ENCODE peak calls at places on chromosomes 16 and 17, in ten cellular contexts. One of them, this sample, is unnamed.
A peak's percentile ranks its signal among the peaks of the same experiment; 100 is the strongest.

GRCh38 chr17:22286337-22287041 is 594.2 kb downstream of the KCNJ18 start:
- DNase-seq in H1: no peak
- DNase-seq in ovary: peak; percentile 18
- DNase-seq in K562: no peak
- DNase-seq in suprapubic skin: no peak
- DNase-seq in tibial nerve: no peak
- DNase-seq in stomach: peak; percentile 24
- DNase-seq in HepG2: no peak
- DNase-seq in SK-N-SH: no peak
- DNase-seq in esophagus muscularis mucosa: peak; percentile 80
- DNase-seq in this sample: no peak

GRCh38 chr16:12337776-12338655 is 361.5 kb downstream of the SNX29 start:
- DNase-seq in H1: no peak
- DNase-seq in ovary: no peak
- DNase-seq in K562: no peak
- DNase-seq in suprapubic skin: no peak
- DNase-seq in tibial nerve: no peak
- DNase-seq in stomach: no peak
- DNase-seq in HepG2: no peak
- DNase-seq in SK-N-SH: no peak
- DNase-seq in esophagus muscularis mucosa: no peak
- DNase-seq in this sample: no peak

GRCh38 chr16:20675488-20676267 is 21.8 kb downstream of the ACSM1 start:
- DNase-seq in H1: peak; percentile 59
- DNase-seq in ovary: peak; percentile 49
- DNase-seq in K562: peak; percentile 64
- DNase-seq in suprapubic skin: no peak
- DNase-seq in tibial nerve: no peak
- DNase-seq in stomach: peak; percentile 72
- DNase-seq in HepG2: peak; percentile 64
- DNase-seq in SK-N-SH: no peak
- DNase-seq in esophagus muscularis mucosa: no peak
- DNase-seq in this sample: no peak

GRCh38 chr17:78993241-78993956 is 13.7 kb upstream of the LGALS3BP start:
- DNase-seq in H1: peak; percentile 92
- DNase-seq in ovary: peak; percentile 78
- DNase-seq in K562: peak; percentile 68
- DNase-seq in suprapubic skin: peak; percentile 76
- DNase-seq in tibial nerve: peak; percentile 59
- DNase-seq in stomach: peak; percentile 72
- DNase-seq in HepG2: peak; percentile 48
- DNase-seq in SK-N-SH: peak; percentile 94
- DNase-seq in esophagus muscularis mucosa: no peak
- DNase-seq in this sample: peak; percentile 69

GRCh38 chr16:56316545-56316944 is 108.8 kb downstream of the AMFR start:
- DNase-seq in H1: no peak
- DNase-seq in ovary: no peak
- DNase-seq in K562: no peak
- DNase-seq in suprapubic skin: no peak
- DNase-seq in tibial nerve: no peak
- DNase-seq in stomach: no peak
- DNase-seq in HepG2: no peak
- DNase-seq in SK-N-SH: no peak
- DNase-seq in esophagus muscularis mucosa: no peak
- DNase-seq in this sample: no peak

GRCh38 chr16:24999856-25000447 is 15.2 kb downstream of the ARHGAP17 start:
- DNase-seq in H1: no peak
- DNase-seq in ovary: no peak
- DNase-seq in K562: peak; percentile 49
- DNase-seq in suprapubic skin: no peak
- DNase-seq in tibial nerve: no peak
- DNase-seq in stomach: peak; percentile 34
- DNase-seq in HepG2: peak; percentile 89
- DNase-seq in SK-N-SH: no peak
- DNase-seq in esophagus muscularis mucosa: no peak
- DNase-seq in this sample: no peak

GRCh38 chr16:88345031-88345942 is 37.5 kb upstream of the ZNF469 start:
- DNase-seq in H1: no peak
- DNase-seq in ovary: no peak
- DNase-seq in K562: no peak
- DNase-seq in suprapubic skin: no peak
- DNase-seq in tibial nerve: no peak
- DNase-seq in stomach: no peak
- DNase-seq in HepG2: no peak
- DNase-seq in SK-N-SH: peak; percentile 23
- DNase-seq in esophagus muscularis mucosa: no peak
- DNase-seq in this sample: no peak

GRCh38 chr16:54430491-54431030 is 144.0 kb upstream of the IRX3 start:
- DNase-seq in H1: no peak
- DNase-seq in ovary: no peak
- DNase-seq in K562: no peak
- DNase-seq in suprapubic skin: no peak
- DNase-seq in tibial nerve: no peak
- DNase-seq in stomach: no peak
- DNase-seq in HepG2: peak; percentile 69
- DNase-seq in SK-N-SH: no peak
- DNase-seq in esophagus muscularis mucosa: no peak
- DNase-seq in this sample: no peak

GRCh38 chr16:87715658-87716057 is 50.1 kb downstream of the KLHDC4 start:
- DNase-seq in H1: no peak
- DNase-seq in ovary: no peak
- DNase-seq in K562: no peak
- DNase-seq in suprapubic skin: no peak
- DNase-seq in tibial nerve: no peak
- DNase-seq in stomach: no peak
- DNase-seq in HepG2: no peak
- DNase-seq in SK-N-SH: no peak
- DNase-seq in esophagus muscularis mucosa: no peak
- DNase-seq in this sample: no peak

DNA sequence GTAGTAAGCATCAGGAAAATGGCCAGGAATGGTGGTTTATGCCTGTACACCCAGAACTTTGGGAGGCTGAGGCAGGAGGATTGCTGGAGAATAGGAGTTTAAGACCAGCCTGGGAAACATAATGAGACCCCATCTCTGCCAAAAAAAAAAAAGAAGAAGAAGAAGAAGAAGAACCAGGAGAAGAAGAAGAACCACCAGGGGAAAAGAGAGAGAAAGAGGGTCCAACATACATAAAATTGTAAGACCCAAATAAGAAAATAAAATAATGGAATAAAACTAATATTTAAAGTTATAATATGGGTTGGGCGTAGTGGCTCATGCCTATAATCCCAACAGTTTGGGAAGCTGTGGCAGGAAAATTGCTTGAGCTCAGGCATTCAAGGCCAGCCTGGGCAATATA is 408.4 kb downstream of the ZFHX3 start:
- DNase-seq in H1: no peak
- DNase-seq in ovary: no peak
- DNase-seq in K562: no peak
- DNase-seq in suprapubic skin: no peak
- DNase-seq in tibial nerve: no peak
- DNase-seq in stomach: no peak
- DNase-seq in HepG2: no peak
- DNase-seq in SK-N-SH: no peak
- DNase-seq in esophagus muscularis mucosa: no peak
- DNase-seq in this sample: peak; percentile 17
- TF ChIP-seq EP300 in H1: no peak
- TF ChIP-seq EP300 in ovary: no peak
- TF ChIP-seq EP300 in K562: no peak
- TF ChIP-seq EP300 in suprapubic skin: no peak
- TF ChIP-seq EP300 in tibial nerve: no peak
- TF ChIP-seq EP300 in stomach: no peak
- TF ChIP-seq EP300 in HepG2: no peak
- TF ChIP-seq EP300 in SK-N-SH: no peak
- TF ChIP-seq EP300 in esophagus muscularis mucosa: no peak
- TF ChIP-seq EP300 in this sample: no peak

DNA sequence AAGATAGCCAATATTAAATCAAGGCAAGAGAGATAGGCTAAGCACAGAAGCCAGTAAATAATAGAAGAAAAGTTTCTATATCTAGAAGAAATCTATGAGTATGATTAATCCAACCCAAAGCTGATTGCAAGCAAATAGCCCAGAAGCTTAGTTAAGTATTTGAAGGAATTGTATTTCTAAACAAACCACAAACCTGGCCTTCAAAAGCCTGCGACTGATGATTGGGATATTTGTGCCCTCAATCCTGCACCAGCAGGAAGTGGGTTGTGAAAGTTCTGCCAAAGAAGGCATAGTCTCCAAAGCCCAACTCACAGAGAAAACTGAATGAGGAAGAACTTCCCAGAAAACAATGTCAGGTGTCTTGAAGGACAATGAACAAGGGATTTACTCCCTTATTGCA is 114.5 kb upstream of the C17orf78 start:
- DNase-seq in H1: no peak
- DNase-seq in ovary: no peak
- DNase-seq in K562: no peak
- DNase-seq in suprapubic skin: no peak
- DNase-seq in tibial nerve: no peak
- DNase-seq in stomach: no peak
- DNase-seq in HepG2: no peak
- DNase-seq in SK-N-SH: no peak
- DNase-seq in esophagus muscularis mucosa: no peak
- DNase-seq in this sample: no peak
- TF ChIP-seq EP300 in H1: no peak
- TF ChIP-seq EP300 in ovary: no peak
- TF ChIP-seq EP300 in K562: no peak
- TF ChIP-seq EP300 in suprapubic skin: no peak
- TF ChIP-seq EP300 in tibial nerve: no peak
- TF ChIP-seq EP300 in stomach: no peak
- TF ChIP-seq EP300 in HepG2: no peak
- TF ChIP-seq EP300 in SK-N-SH: no peak
- TF ChIP-seq EP300 in esophagus muscularis mucosa: no peak
- TF ChIP-seq EP300 in this sample: no peak

DNA sequence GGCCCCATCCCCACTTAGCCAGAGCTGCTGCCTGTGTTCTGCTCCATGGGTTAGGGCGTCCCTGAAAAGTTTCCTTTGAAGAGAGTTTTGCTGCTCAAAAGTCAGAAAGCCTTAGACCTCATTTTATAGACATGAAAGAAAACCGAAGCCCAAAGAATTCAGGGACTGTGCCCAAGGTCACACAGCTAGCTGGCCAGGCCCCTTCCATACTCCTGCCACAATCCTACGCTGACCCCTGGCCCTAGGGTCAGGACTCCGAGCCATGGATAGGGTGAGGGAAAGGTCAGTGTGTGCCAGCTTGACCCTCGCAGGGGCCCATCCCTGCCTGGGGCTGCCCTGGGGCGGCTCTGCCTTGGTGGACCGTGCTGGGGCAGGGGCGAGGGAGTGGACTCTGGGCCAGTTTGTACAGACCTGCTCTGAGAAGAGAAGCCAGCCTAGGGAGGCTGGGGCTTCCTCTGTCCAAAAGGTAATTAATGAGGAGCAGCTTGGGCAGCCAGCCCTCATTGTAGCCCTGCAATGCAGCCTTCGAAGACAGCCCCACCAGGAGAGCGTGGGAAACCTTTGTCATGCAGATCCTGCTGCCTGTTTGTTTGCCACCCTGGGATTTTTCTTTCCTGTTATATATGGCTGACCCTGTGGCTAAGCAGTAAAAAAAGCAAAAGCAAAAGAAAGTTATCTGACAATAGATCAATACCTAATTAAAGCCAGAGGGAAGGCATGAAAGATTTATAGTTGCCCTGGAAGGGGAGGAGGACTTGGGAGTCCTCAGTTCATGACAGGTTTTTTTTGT is 37.4 kb downstream of the RHBDL3 start:
- DNase-seq in H1: peak; percentile 70
- DNase-seq in ovary: peak; percentile 62
- DNase-seq in K562: no peak
- DNase-seq in suprapubic skin: no peak
- DNase-seq in tibial nerve: no peak
- DNase-seq in stomach: no peak
- DNase-seq in HepG2: peak; percentile 84
- DNase-seq in SK-N-SH: peak; percentile 56
- DNase-seq in esophagus muscularis mucosa: no peak
- DNase-seq in this sample: no peak
- TF ChIP-seq EP300 in H1: peak; percentile 41
- TF ChIP-seq EP300 in ovary: no peak
- TF ChIP-seq EP300 in K562: no peak
- TF ChIP-seq EP300 in suprapubic skin: no peak
- TF ChIP-seq EP300 in tibial nerve: no peak
- TF ChIP-seq EP300 in stomach: no peak
- TF ChIP-seq EP300 in HepG2: peak; percentile 72
- TF ChIP-seq EP300 in SK-N-SH: no peak
- TF ChIP-seq EP300 in esophagus muscularis mucosa: no peak
- TF ChIP-seq EP300 in this sample: no peak

GRCh38 chr16:10895053-10895946 is 18.3 kb downstream of the CIITA start:
- DNase-seq in H1: peak; percentile 92
- DNase-seq in ovary: peak; percentile 74
- DNase-seq in K562: peak; percentile 64
- DNase-seq in suprapubic skin: no peak
- DNase-seq in tibial nerve: no peak
- DNase-seq in stomach: no peak
- DNase-seq in HepG2: peak; percentile 48
- DNase-seq in SK-N-SH: no peak
- DNase-seq in esophagus muscularis mucosa: no peak
- DNase-seq in this sample: no peak

GRCh38 chr16:10896723-10897122 is 19.7 kb downstream of the CIITA start:
- DNase-seq in H1: no peak
- DNase-seq in ovary: no peak
- DNase-seq in K562: no peak
- DNase-seq in suprapubic skin: no peak
- DNase-seq in tibial nerve: no peak
- DNase-seq in stomach: no peak
- DNase-seq in HepG2: no peak
- DNase-seq in SK-N-SH: no peak
- DNase-seq in esophagus muscularis mucosa: no peak
- DNase-seq in this sample: no peak

GRCh38 chr16:10896165-10896564 is 19.2 kb downstream of the CIITA start:
- DNase-seq in H1: no peak
- DNase-seq in ovary: no peak
- DNase-seq in K562: no peak
- DNase-seq in suprapubic skin: no peak
- DNase-seq in tibial nerve: no peak
- DNase-seq in stomach: no peak
- DNase-seq in HepG2: no peak
- DNase-seq in SK-N-SH: no peak
- DNase-seq in esophagus muscularis mucosa: no peak
- DNase-seq in this sample: no peak

GRCh38 chr16:10892782-10893181 is 15.8 kb downstream of the CIITA start:
- DNase-seq in H1: no peak
- DNase-seq in ovary: no peak
- DNase-seq in K562: no peak
- DNase-seq in suprapubic skin: no peak
- DNase-seq in tibial nerve: no peak
- DNase-seq in stomach: no peak
- DNase-seq in HepG2: no peak
- DNase-seq in SK-N-SH: no peak
- DNase-seq in esophagus muscularis mucosa: no peak
- DNase-seq in this sample: no peak

DNA sequence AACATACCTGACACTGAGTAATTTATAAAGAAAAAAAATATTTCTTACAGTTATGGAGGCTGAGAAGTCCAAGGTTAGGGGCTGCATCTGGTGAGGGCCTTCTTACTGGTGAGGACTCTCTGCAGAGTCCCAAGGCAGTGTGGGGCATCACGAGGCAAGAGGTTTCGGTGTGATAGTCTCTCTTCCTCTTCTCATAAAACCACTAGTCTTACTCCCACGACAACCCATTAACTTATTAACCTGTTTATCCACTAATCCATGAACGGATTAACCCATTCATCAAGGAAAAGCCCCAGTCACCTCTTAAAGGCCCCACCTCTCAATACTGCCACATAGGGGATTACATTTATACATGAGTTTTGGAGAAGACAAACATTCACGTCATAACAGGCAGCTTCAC is 20.1 kb downstream of the CIITA start:
- DNase-seq in H1: no peak
- DNase-seq in ovary: no peak
- DNase-seq in K562: no peak
- DNase-seq in suprapubic skin: no peak
- DNase-seq in tibial nerve: no peak
- DNase-seq in stomach: no peak
- DNase-seq in HepG2: no peak
- DNase-seq in SK-N-SH: no peak
- DNase-seq in esophagus muscularis mucosa: no peak
- DNase-seq in this sample: no peak
- TF ChIP-seq EP300 in H1: no peak
- TF ChIP-seq EP300 in ovary: no peak
- TF ChIP-seq EP300 in K562: no peak
- TF ChIP-seq EP300 in suprapubic skin: no peak
- TF ChIP-seq EP300 in tibial nerve: no peak
- TF ChIP-seq EP300 in stomach: no peak
- TF ChIP-seq EP300 in HepG2: no peak
- TF ChIP-seq EP300 in SK-N-SH: no peak
- TF ChIP-seq EP300 in esophagus muscularis mucosa: no peak
- TF ChIP-seq EP300 in this sample: no peak

This sample was measured in A549.